ENCODE peak calls at places on chromosomes 12 and 14, in six cellular contexts. N is HCT116, S is HepG2, J is H1, T is K562, Y is GM12878. P is an unnamed sample.

GRCh38 chr12:12686925-12687324 is 9.1 kb downstream of the GPR19 start:
- DNase-seq in N (no peak), S (no peak), J (no peak), T (no peak), Y (no peak), P (no peak)

GRCh38 chr14:29749327-29749726 is 178.3 kb downstream of the PRKD1 start:
- DNase-seq in N (no peak), S (no peak), J (no peak), T (peak), Y (no peak), P (no peak)

GRCh38 chr12:126950266-126950665 is 1316.7 kb upstream of the TMEM132C start:
- DNase-seq in N (no peak), S (no peak), J (no peak), T (no peak), Y (no peak), P (no peak)

GRCh38 chr14:104187931-104188726 is 49.7 kb downstream of the KIF26A start:
- DNase-seq in N (no peak), S (no peak), J (no peak), T (no peak), Y (no peak), P (no peak)

GRCh38 chr14:89296281-89296745 is 120.7 kb downstream of the FOXN3 start:
- DNase-seq in N (no peak), S (no peak), J (no peak), T (no peak), Y (no peak), P (peak)

GRCh38 chr12:79682593-79682992 is 8.2 kb downstream of the PAWR start:
- DNase-seq in N (no peak), S (no peak), J (no peak), T (no peak), Y (no peak), P (no peak)

GRCh38 chr14:78153069-78153351 is 17.2 kb upstream of the NRXN3 start:
- DNase-seq in N (no peak), S (no peak), J (no peak), T (no peak), Y (no peak), P (no peak)

GRCh38 chr12:52058631-52059324 is 7.5 kb downstream of the NR4A1 start:
- DNase-seq in N (no peak), S (no peak), J (no peak), T (no peak), Y (no peak), P (no peak)

GRCh38 chr12:68630050-68630449 is 19.4 kb downstream of the RAP1B start:
- DNase-seq in N (no peak), S (no peak), J (no peak), T (peak), Y (no peak), P (no peak)

GRCh38 chr12:51589060-51589459 is 2.0 kb upstream of the SCN8A start:
- DNase-seq in N (no peak), S (no peak), J (no peak), T (no peak), Y (no peak), P (no peak)

GRCh38 chr14:98503086-98503815 is 768.7 kb downstream of the BCL11B start:
- DNase-seq in N (no peak), S (no peak), J (no peak), T (no peak), Y (no peak), P (no peak)

GRCh38 chr12:23555808-23556207 is 393.7 kb downstream of the SOX5 start:
- DNase-seq in N (no peak), S (no peak), J (no peak), T (peak), Y (no peak), P (no peak)

GRCh38 chr14:95426116-95426475 is 90.4 kb downstream of the SYNE3 start:
- DNase-seq in N (no peak), S (no peak), J (no peak), T (no peak), Y (no peak), P (no peak)

GRCh38 chr12:104700324-104700723 is 243.6 kb downstream of the CHST11 start:
- DNase-seq in N (no peak), S (no peak), J (no peak), T (no peak), Y (no peak), P (no peak)

GRCh38 chr12:49920241-49920914 is 16.7 kb upstream of the FAIM2 start:
- DNase-seq in N (no peak), S (peak), J (no peak), T (no peak), Y (no peak), P (no peak)

GRCh38 chr12:12979731-12980259 is 20.3 kb downstream of the HEBP1 start:
- DNase-seq in N (no peak), S (no peak), J (no peak), T (no peak), Y (no peak), P (no peak)

GRCh38 chr12:71371132-71371531 is 68.5 kb upstream of the LGR5 start:
- DNase-seq in N (peak), S (peak), J (no peak), T (peak), Y (no peak), P (no peak)

GRCh38 chr12:79143803-79144202 is 279.2 kb downstream of the SYT1 start:
- DNase-seq in N (no peak), S (no peak), J (no peak), T (no peak), Y (no peak), P (no peak)

GRCh38 chr14:99035268-99035667 is 236.7 kb downstream of the BCL11B start:
- DNase-seq in N (no peak), S (no peak), J (no peak), T (no peak), Y (no peak), P (no peak)

GRCh38 chr14:70073924-70074566 is 114.7 kb downstream of the SLC8A3 start:
- DNase-seq in N (peak), S (peak), J (peak), T (peak), Y (no peak), P (peak)

GRCh38 chr14:74459289-74459946 is 33.4 kb upstream of the SYNDIG1L start:
- DNase-seq in N (no peak), S (peak), J (peak), T (peak), Y (no peak), P (peak)

GRCh38 chr14:65599375-65599774 is 186.8 kb downstream of the FUT8 start:
- DNase-seq in N (no peak), S (no peak), J (no peak), T (no peak), Y (no peak), P (no peak)

GRCh38 chr14:92470215-92470614 is 43.4 kb upstream of the RIN3 start:
- DNase-seq in N (no peak), S (no peak), J (no peak), T (no peak), Y (no peak), P (no peak)

GRCh38 chr12:20212658-20213387 is 155.5 kb upstream of the PDE3A start:
- DNase-seq in N (peak), S (no peak), J (peak), T (no peak), Y (no peak), P (peak)

GRCh38 chr12:92621833-92622232 is 81.0 kb upstream of the PLEKHG7 start:
- DNase-seq in N (no peak), S (no peak), J (no peak), T (no peak), Y (no peak), P (no peak)

GRCh38 chr14:61551419-61551818 is 143.9 kb upstream of the HIF1A start:
- DNase-seq in N (no peak), S (no peak), J (no peak), T (no peak), Y (no peak), P (no peak)

GRCh38 chr14:34792593-34792992 is 78.2 kb upstream of the CFL2 start:
- DNase-seq in N (no peak), S (no peak), J (no peak), T (no peak), Y (no peak), P (no peak)

GRCh38 chr14:30521899-30522736 is 36.8 kb upstream of the G2E3 start:
- DNase-seq in N (peak), S (peak), J (no peak), T (peak), Y (peak), P (no peak)

GRCh38 chr12:32501835-32502333 is 102.5 kb downstream of the FGD4 start:
- DNase-seq in N (no peak), S (peak), J (peak), T (no peak), Y (no peak), P (peak)

GRCh38 chr12:12608557-12608957 is 3.1 kb upstream of the CREBL2 start:
- DNase-seq in N (no peak), S (peak), J (no peak), T (peak), Y (peak), P (no peak)

GRCh38 chr14:24389266-24389855 is 9.4 kb upstream of the NYNRIN start:
- DNase-seq in N (no peak), S (no peak), J (no peak), T (peak), Y (no peak), P (no peak)

GRCh38 chr12:79830425-79830824 is 104.5 kb downstream of the PPP1R12A start:
- DNase-seq in N (no peak), S (no peak), J (no peak), T (no peak), Y (no peak), P (no peak)

GRCh38 chr14:59239030-59239429 is 50.6 kb downstream of the DAAM1 start:
- DNase-seq in N (no peak), S (no peak), J (no peak), T (no peak), Y (no peak), P (no peak)

GRCh38 chr12:121326996-121327674 is 25.1 kb downstream of the ANAPC5 start:
- DNase-seq in N (no peak), S (no peak), J (no peak), T (no peak), Y (no peak), P (no peak)

GRCh38 chr14:52299692-52300278 is 14.3 kb upstream of the PTGER2 start:
- DNase-seq in N (peak), S (peak), J (no peak), T (peak), Y (no peak), P (no peak)

GRCh38 chr12:97716356-97716755 is 253.8 kb downstream of the RMST start:
- DNase-seq in N (no peak), S (peak), J (no peak), T (no peak), Y (no peak), P (peak)

GRCh38 chr12:6962285-6963015 is 8.0 kb downstream of the PHB2 start:
- DNase-seq in N (no peak), S (no peak), J (peak), T (no peak), Y (no peak), P (no peak)

GRCh38 chr14:104085889-104086201 is 345 bp downstream of the ASPG start:
- DNase-seq in N (no peak), S (no peak), J (no peak), T (no peak), Y (no peak), P (no peak)

GRCh38 chr14:64878775-64879634 is 702 bp downstream of the SPTB start:
- DNase-seq in N (no peak), S (no peak), J (peak), T (peak), Y (no peak), P (peak)

GRCh38 chr12:11723993-11724392 is 74.5 kb downstream of the ETV6 start:
- DNase-seq in N (no peak), S (no peak), J (no peak), T (no peak), Y (no peak), P (no peak)

DNA sequence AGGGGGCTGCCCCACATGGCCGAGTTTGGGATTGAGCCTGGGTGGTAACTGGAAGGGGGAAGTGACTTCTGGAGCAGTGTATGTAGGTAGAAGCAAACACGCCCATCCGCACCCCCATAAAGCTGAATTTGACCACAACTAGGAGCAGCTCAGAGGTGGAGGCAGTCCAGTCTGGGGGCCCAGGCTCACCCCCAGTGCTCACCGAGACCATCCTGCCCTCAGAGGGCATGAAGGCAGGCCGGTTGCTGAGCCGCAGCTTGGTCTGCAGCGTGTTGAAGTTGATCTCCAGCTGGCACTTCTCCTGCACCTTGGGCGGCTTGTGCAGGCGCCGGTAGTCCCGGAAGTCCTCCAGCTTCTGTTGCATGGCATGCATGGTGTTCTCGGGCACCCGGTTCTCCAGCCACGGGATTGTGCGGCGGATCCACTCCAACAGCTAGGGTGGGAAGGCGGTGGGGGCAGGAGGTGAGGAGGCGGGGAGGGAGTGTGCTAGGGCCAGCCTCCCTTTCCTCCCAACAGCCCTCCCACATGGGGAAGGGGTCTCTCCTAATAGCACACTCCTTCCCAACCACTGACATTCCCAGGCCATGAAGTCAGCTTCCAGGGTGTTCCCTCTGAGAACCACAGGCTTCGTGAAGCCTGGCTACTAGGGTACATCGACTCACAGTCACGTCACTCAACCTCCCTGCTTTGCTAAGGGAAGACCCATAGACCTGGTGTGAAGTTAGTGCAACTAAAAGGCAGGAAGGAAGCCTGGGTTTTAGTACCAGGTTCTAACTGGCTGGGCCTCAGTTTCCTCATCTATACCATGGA is 87.0 kb downstream of the ACTN1 start:
- DNase-seq in N (no peak), S (no peak), J (no peak), T (no peak), Y (no peak), P (no peak)
- TF ChIP-seq ATF3 in N (no peak), S (no peak), J (no peak), T (no peak), Y (no peak), P (no peak)

GRCh38 chr12:132471011-132471857 is 18.7 kb upstream of the FBRSL1 start:
- DNase-seq in N (no peak), S (peak), J (no peak), T (peak), Y (no peak), P (no peak)

GRCh38 chr12:132466241-132467188 is 23.4 kb upstream of the FBRSL1 start:
- DNase-seq in N (no peak), S (no peak), J (no peak), T (no peak), Y (no peak), P (no peak)

GRCh38 chr12:132470417-132470816 is 19.5 kb upstream of the FBRSL1 start:
- DNase-seq in N (no peak), S (no peak), J (no peak), T (no peak), Y (no peak), P (no peak)

GRCh38 chr12:132471858-132472255 is 18.1 kb upstream of the FBRSL1 start:
- DNase-seq in N (no peak), S (no peak), J (no peak), T (no peak), Y (no peak), P (no peak)

GRCh38 chr12:132469423-132469822 is 20.5 kb upstream of the FBRSL1 start:
- DNase-seq in N (no peak), S (no peak), J (no peak), T (no peak), Y (peak), P (no peak)
- TF ChIP-seq ATF3 in N (no peak), S (no peak), J (no peak), T (no peak), Y (no peak), P (no peak)

DNA sequence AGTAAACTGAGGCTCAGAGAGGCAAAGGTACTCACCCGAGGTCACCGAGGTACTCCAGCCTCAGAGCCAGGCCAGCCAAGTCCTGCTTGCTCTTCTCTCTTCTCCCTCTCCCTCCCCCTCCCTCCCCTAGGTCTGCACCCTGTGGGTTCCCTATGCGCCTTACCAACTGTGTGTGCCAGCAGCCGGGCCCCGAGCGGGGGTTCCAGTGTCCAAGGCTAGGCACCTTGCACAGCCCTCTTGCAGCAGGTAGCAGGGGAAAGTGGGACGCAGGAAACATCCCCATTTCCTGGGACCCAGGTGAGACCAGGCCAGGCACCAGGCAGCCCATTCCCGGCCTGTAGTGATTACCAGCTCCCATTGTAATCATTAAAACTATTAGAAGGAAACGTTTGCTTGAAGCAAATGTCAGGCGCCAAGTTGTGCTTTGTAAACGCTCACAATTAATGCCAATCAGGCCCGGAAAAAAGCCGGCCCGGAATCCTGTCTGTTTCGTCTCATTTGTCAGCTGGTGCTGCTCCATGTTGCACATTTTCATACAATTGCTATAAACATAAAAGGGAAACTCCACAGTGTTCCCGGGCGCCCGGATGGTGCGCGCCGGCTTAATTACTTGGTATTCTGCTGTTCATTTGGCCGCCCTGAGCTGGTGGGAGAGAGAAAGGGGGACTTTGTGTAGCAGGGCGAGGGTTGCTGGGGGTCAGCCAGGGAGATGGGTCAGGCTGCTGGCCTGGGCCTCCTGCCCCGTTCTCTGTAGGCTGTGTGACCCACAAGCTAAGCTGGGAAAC is 11.9 kb downstream of the FAM222A start:
- DNase-seq in N (no peak), S (no peak), J (no peak), T (no peak), Y (no peak), P (no peak)
- TF ChIP-seq ATF3 in N (no peak), S (no peak), J (no peak), T (no peak), Y (no peak), P (no peak)

GRCh38 chr12:114397978-114398881 is 7.7 kb downstream of the TBX5 start:
- DNase-seq in N (no peak), S (no peak), J (no peak), T (no peak), Y (no peak), P (peak)
- TF ChIP-seq ATF3 in N (no peak), S (no peak), J (no peak), T (no peak), Y (no peak), P (no peak)

GRCh38 chr12:4822572-4822971 is 87.1 kb upstream of the KCNA1 start:
- DNase-seq in N (no peak), S (no peak), J (no peak), T (no peak), Y (no peak), P (no peak)
- TF ChIP-seq ATF3 in N (no peak), S (no peak), J (no peak), T (no peak), Y (no peak), P (no peak)

DNA sequence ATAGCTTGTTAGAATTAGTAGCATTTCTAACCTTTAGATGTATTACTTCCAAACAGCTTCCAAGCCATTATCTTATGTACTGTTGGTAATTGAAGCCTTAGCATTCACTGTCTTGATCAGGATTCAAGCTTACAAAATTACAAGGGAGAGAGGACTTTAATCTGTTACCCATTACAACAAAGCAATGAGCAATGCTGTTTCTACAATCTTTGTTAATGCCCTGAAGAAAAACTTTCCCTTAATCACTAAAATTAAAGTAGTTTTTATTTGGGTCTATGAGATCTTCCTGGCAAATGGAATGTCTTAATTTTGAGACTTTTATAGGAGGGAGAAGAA is 96.8 kb downstream of the WNK1 start:
- DNase-seq in N (no peak), S (no peak), J (no peak), T (no peak), Y (no peak), P (no peak)
- TF ChIP-seq ATF3 in N (no peak), S (no peak), J (no peak), T (no peak), Y (no peak), P (no peak)

P was measured in WTC11.